ENCODE peak calls at places on chromosomes 3 and 15, in seven cellular contexts. N, D, L, W, Y, U and G are unnamed samples.

GRCh38 chr15:74318376-74319137 is 48.9 kb downstream of the CYP11A1 start:
- DNase-seq in N (peak), D (peak), L (no peak), W (no peak), Y (peak), U (no peak), G (no peak)

GRCh38 chr15:88652456-88653199 is 13.8 kb downstream of the ISG20 start:
- DNase-seq in N (no peak), D (no peak), L (no peak), W (no peak), Y (no peak), U (no peak), G (no peak)

GRCh38 chr3:146065573-146066006 is 95.4 kb downstream of the PLOD2 start:
- DNase-seq in N (peak), D (no peak), L (no peak), W (no peak), Y (peak), U (no peak), G (no peak)

GRCh38 chr3:4776399-4776979 is 202.7 kb upstream of the BHLHE40 start:
- DNase-seq in N (no peak), D (no peak), L (no peak), W (no peak), Y (no peak), U (no peak), G (no peak)

GRCh38 chr3:30467596-30468238 is 138.7 kb upstream of the TGFBR2 start:
- DNase-seq in N (no peak), D (no peak), L (no peak), W (no peak), Y (peak), U (no peak), G (no peak)

GRCh38 chr3:197533396-197534347 is 22.1 kb downstream of the BDH1 start:
- DNase-seq in N (no peak), D (no peak), L (no peak), W (no peak), Y (peak), U (no peak), G (no peak)

GRCh38 chr3:177451277-177451880 is 254.1 kb upstream of the TBL1XR1 start:
- DNase-seq in N (peak), D (no peak), L (no peak), W (no peak), Y (peak), U (no peak), G (no peak)

GRCh38 chr15:51189579-51190397 is 95.1 kb upstream of the TNFAIP8L3 start:
- DNase-seq in N (no peak), D (no peak), L (no peak), W (no peak), Y (no peak), U (no peak), G (no peak)

GRCh38 chr3:32525720-32526119 is 23.1 kb upstream of the CMTM6 start:
- DNase-seq in N (no peak), D (no peak), L (no peak), W (no peak), Y (no peak), U (no peak), G (no peak)

GRCh38 chr3:37272743-37273142 is 98.4 kb upstream of the LRRFIP2 start:
- DNase-seq in N (no peak), D (no peak), L (no peak), W (no peak), Y (peak), U (no peak), G (no peak)

GRCh38 chr3:175670572-175670971 is 811.4 kb downstream of the NAALADL2 start:
- DNase-seq in N (no peak), D (no peak), L (no peak), W (no peak), Y (peak), U (no peak), G (no peak)

GRCh38 chr3:127667119-127667681 is 5.6 kb upstream of the ABTB1 start:
- DNase-seq in N (no peak), D (no peak), L (no peak), W (no peak), Y (no peak), U (no peak), G (no peak)

GRCh38 chr15:60534546-60534945 is 55.6 kb upstream of the ICE2 start:
- DNase-seq in N (no peak), D (no peak), L (no peak), W (no peak), Y (no peak), U (no peak), G (no peak)

GRCh38 chr3:14505001-14505802 is 34.9 kb downstream of the GRIP2 start:
- DNase-seq in N (no peak), D (no peak), L (no peak), W (no peak), Y (no peak), U (no peak), G (no peak)

GRCh38 chr3:62159693-62160092 is 213.7 kb downstream of the FEZF2 start:
- DNase-seq in N (no peak), D (peak), L (no peak), W (peak), Y (peak), U (peak), G (no peak)

GRCh38 chr15:68364028-68364659 is 67.8 kb downstream of the ITGA11 start:
- DNase-seq in N (no peak), D (peak), L (no peak), W (no peak), Y (peak), U (no peak), G (no peak)

GRCh38 chr3:30811174-30811795 is 83.2 kb downstream of the GADL1 start:
- DNase-seq in N (no peak), D (no peak), L (no peak), W (no peak), Y (no peak), U (no peak), G (no peak)

GRCh38 chr3:134590766-134591165 is 60.1 kb downstream of the KY start:
- DNase-seq in N (no peak), D (no peak), L (no peak), W (no peak), Y (peak), U (no peak), G (no peak)

GRCh38 chr3:64417816-64418215 is 192.6 kb upstream of the PRICKLE2 start:
- DNase-seq in N (no peak), D (no peak), L (no peak), W (no peak), Y (peak), U (no peak), G (no peak)

GRCh38 chr3:14929310-14930070 is 17.9 kb upstream of the NR2C2 start:
- DNase-seq in N (no peak), D (no peak), L (no peak), W (no peak), Y (no peak), U (no peak), G (no peak)

GRCh38 chr3:11212301-11212613 is 58.0 kb downstream of the HRH1 start:
- DNase-seq in N (no peak), D (no peak), L (no peak), W (no peak), Y (peak), U (peak), G (no peak)

GRCh38 chr15:63752075-63752684 is 81.6 kb downstream of the HERC1 start:
- DNase-seq in N (peak), D (no peak), L (peak), W (peak), Y (peak), U (peak), G (no peak)

GRCh38 chr3:37456270-37456708 is 281.9 kb upstream of the LRRFIP2 start:
- DNase-seq in N (no peak), D (peak), L (no peak), W (no peak), Y (peak), U (peak), G (no peak)

GRCh38 chr3:73472429-73472828 is 152.3 kb downstream of the PDZRN3 start:
- DNase-seq in N (no peak), D (no peak), L (no peak), W (no peak), Y (no peak), U (no peak), G (no peak)

GRCh38 chr3:59388555-59389280 is 338.9 kb upstream of the CFAP20DC start:
- DNase-seq in N (no peak), D (no peak), L (no peak), W (no peak), Y (no peak), U (no peak), G (no peak)

GRCh38 chr3:152885066-152885465 is 50.1 kb downstream of the P2RY1 start:
- DNase-seq in N (no peak), D (no peak), L (no peak), W (no peak), Y (no peak), U (no peak), G (no peak)

GRCh38 chr15:80906159-80906775 is 83.4 kb downstream of the MESD start:
- DNase-seq in N (peak), D (no peak), L (no peak), W (no peak), Y (no peak), U (no peak), G (no peak)